ENCODE peak calls at places on chromosomes 1 and 21, in eight cellular contexts. F, S, P, I, T, X, V and A are unnamed samples.

GRCh38 chr1:161420763-161421455 is 53.2 kb upstream of the CFAP126 start:
- DNase-seq in S (no peak), P (no peak), F (no peak), T (no peak), X (no peak), I (no peak), V (no peak), A (peak)

GRCh38 chr1:220458936-220459335 is 69.0 kb upstream of the MARK1 start:
- DNase-seq in I (no peak), T (no peak), V (no peak), X (no peak), F (no peak), P (no peak), S (no peak), A (no peak)

GRCh38 chr21:35873441-35873840 is 186.9 kb downstream of the SETD4 start:
- DNase-seq in V (no peak), F (no peak), I (no peak), X (no peak), P (peak), T (no peak), S (no peak), A (no peak)

GRCh38 chr1:3543076-3544049 is 67.9 kb downstream of the MEGF6 start:
- DNase-seq in T (no peak), F (peak), V (no peak), I (peak), X (no peak), P (peak), S (peak), A (peak)

GRCh38 chr1:50080904-50081586 is 27.7 kb upstream of the ELAVL4 start:
- DNase-seq in S (no peak), T (no peak), F (no peak), V (no peak), P (no peak), I (peak), X (no peak), A (peak)

GRCh38 chr1:66729130-66729922 is 22.9 kb upstream of the DYNLT5 start:
- DNase-seq in P (no peak), V (no peak), X (no peak), S (no peak), F (no peak), I (no peak), T (no peak), A (no peak)

GRCh38 chr1:78102916-78103315 is 57.1 kb downstream of the GIPC2 start:
- DNase-seq in V (no peak), F (no peak), I (no peak), T (no peak), S (no peak), X (no peak), P (no peak), A (no peak)

GRCh38 chr21:42513151-42513984 is at the start of gene SLC37A1:
- DNase-seq in F (peak), T (no peak), P (no peak), I (peak), V (no peak), S (peak), X (peak), A (peak)

GRCh38 chr1:47942238-47942629 is 55.0 kb downstream of the TRABD2B start:
- DNase-seq in T (no peak), X (no peak), V (no peak), I (no peak), P (no peak), S (no peak), F (no peak), A (no peak)

GRCh38 chr1:116260096-116260495 is 112.9 kb upstream of the ATP1A1 start:
- DNase-seq in F (no peak), V (no peak), S (no peak), P (no peak), T (no peak), I (no peak), X (no peak), A (no peak)

GRCh38 chr21:31710586-31710985 is 21.3 kb downstream of the SCAF4 start:
- DNase-seq in X (no peak), S (no peak), V (no peak), I (no peak), P (peak), F (no peak), T (no peak), A (no peak)

GRCh38 chr1:41639332-41639936 is 155.0 kb upstream of the EDN2 start:
- DNase-seq in V (no peak), X (no peak), P (peak), S (no peak), F (peak), I (no peak), T (no peak), A (no peak)

GRCh38 chr21:35274923-35275322 is 225.8 kb upstream of the RUNX1 start:
- DNase-seq in V (no peak), T (no peak), S (no peak), P (no peak), I (no peak), F (no peak), X (no peak), A (no peak)

DNA sequence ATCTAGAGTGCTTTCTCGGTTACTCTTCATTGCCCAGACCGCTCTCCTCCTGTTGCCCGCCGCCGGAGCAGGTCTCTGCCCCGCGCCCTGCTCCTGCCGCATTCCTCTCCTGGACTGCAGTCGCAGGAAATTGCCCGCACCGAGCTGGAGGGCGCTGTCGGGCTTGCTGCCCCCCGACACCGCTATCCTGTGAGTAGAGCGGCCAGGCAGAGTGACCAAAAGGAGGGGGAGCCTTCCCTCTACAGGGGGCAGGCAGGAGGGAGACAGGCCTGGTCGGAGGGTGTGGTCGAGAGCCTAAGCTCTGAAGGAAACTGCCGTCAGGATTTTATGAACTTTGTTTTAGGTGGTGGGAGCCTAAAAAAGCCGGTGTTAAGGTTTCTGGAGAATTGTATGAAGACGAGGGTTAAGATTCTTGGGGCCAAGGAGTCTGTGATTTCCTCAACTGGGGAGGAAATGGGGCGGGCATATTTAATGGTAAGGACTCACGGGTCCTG is 506 bp downstream of the LRIG2 start:
- DNase-seq in F (peak), T (no peak), V (peak), I (peak), P (peak), X (no peak), S (peak), A (peak)
- H3K4me3 ChIP-seq in F (peak), T (peak), V (peak), I (peak), P (peak), X (peak), S (peak), A (peak)

GRCh38 chr1:155942578-155943141 is 1.2 kb downstream of the RXFP4 start:
- DNase-seq in X (peak), T (no peak), S (peak), V (peak), P (no peak), F (no peak), I (peak), A (peak)
- H3K4me3 ChIP-seq in X (no peak), T (no peak), S (no peak), V (peak), P (no peak), F (no peak), I (no peak), A (no peak)

GRCh38 chr1:214120951-214121350 is 133.2 kb downstream of the PROX1 start:
- DNase-seq in P (no peak), T (no peak), F (no peak), S (no peak), I (no peak), V (no peak), X (no peak), A (no peak)
- H3K4me3 ChIP-seq in P (no peak), T (no peak), F (no peak), S (no peak), I (no peak), V (no peak), X (no peak), A (no peak)

DNA sequence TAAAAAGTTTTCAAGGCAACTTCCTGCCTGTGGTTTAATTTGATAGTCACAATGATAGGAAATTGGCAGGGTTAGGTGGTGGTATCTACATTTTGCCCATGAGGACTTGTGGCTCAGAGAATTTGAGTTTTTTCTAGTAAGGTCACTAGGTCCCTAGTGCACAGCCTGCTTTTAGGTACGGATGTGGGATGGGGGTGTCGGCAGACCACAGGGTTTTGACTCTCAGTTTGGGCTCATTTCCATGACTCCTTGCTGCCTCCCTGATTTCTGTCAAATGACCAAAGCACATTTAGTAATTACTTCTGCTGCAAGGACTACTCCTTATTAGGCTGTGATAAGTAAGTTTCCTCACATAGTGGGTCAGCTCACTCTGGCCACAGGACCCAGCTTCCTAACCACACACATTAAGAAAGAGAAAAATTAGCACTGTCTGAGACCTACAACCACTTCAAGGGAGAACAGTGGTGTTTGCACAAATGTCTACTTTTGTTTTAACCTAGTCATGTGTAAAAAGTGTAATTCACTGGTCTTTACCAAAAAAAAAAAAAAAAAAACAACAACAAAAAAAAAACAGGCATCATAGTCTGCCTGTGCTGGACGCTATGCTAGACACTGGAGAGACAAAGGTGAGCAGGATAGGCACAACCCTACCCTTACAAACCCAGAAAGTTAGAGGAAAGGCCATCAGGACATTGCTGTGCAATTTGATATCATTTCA is 43.7 kb downstream of the MRPL39 start:
- DNase-seq in X (no peak), T (no peak), S (no peak), V (peak), F (no peak), P (peak), I (no peak), A (no peak)
- H3K4me3 ChIP-seq in X (peak), T (peak), S (no peak), V (peak), F (no peak), P (peak), I (no peak), A (no peak)